ENCODE peak calls at places on chromosomes 11 and 22, in four cellular contexts. G, S, V and Z are unnamed samples.

GRCh38 chr11:126583101-126583500 is 227.6 kb downstream of the ST3GAL4 start:
- DNase-seq in G (no peak), S (no peak), V (no peak), Z (no peak)

GRCh38 chr11:119100246-119100959 is 1.2 kb downstream of the DPAGT1 start:
- DNase-seq in G (no peak), S (no peak), V (no peak), Z (no peak)

GRCh38 chr11:10975287-10975721 is 117.5 kb upstream of the ZBED5 start:
- DNase-seq in G (no peak), S (no peak), V (no peak), Z (no peak)

GRCh38 chr11:71999360-71999759 is 651 bp downstream of the IL18BP start:
- DNase-seq in G (no peak), S (no peak), V (no peak), Z (no peak)

GRCh38 chr22:42994917-42995562 is 19.9 kb downstream of the PACSIN2 start:
- DNase-seq in G (no peak), S (no peak), V (no peak), Z (no peak)

GRCh38 chr22:37103696-37104452 is 5.6 kb downstream of the TMPRSS6 start:
- DNase-seq in G (no peak), S (no peak), V (no peak), Z (no peak)

GRCh38 chr11:64866173-64866491 is 12.3 kb downstream of the EHD1 start:
- DNase-seq in G (no peak), S (no peak), V (no peak), Z (no peak)

GRCh38 chr11:58286249-58286648 is 18.2 kb upstream of the OR10W1 start:
- DNase-seq in G (no peak), S (no peak), V (no peak), Z (no peak)

GRCh38 chr11:396511-396947 is 2.5 kb downstream of the PKP3 start:
- DNase-seq in G (no peak), S (no peak), V (no peak), Z (no peak)

GRCh38 chr11:75514596-75514995 is 11.1 kb downstream of the GDPD5 start:
- DNase-seq in G (no peak), S (no peak), V (no peak), Z (no peak)

GRCh38 chr11:35682230-35683195 is 19.9 kb downstream of the TRIM44 start:
- DNase-seq in G (peak; percentile 51), S (no peak), V (peak; percentile 37), Z (no peak)

GRCh38 chr11:44983786-44984185 is 33.1 kb upstream of the TP53I11 start:
- DNase-seq in G (no peak), S (no peak), V (no peak), Z (no peak)

GRCh38 chr11:29616611-29617010 is 400.2 kb downstream of the KCNA4 start:
- DNase-seq in G (no peak), S (no peak), V (no peak), Z (no peak)

GRCh38 chr11:125287467-125288232 is 123.1 kb downstream of the PKNOX2 start:
- DNase-seq in G (no peak), S (no peak), V (no peak), Z (no peak)

GRCh38 chr11:76524919-76525318 is 80.1 kb downstream of the EMSY start:
- DNase-seq in G (no peak), S (no peak), V (no peak), Z (no peak)

GRCh38 chr11:74755395-74755995 is 6.8 kb downstream of the RNF169 start:
- DNase-seq in G (no peak), S (no peak), V (no peak), Z (no peak)

GRCh38 chr11:65613091-65613928 is 711 bp downstream of the MAP3K11 start:
- DNase-seq in G (no peak), S (no peak), V (peak; percentile 33), Z (no peak)

GRCh38 chr22:36052505-36052941 is 23.9 kb upstream of the RBFOX2 start:
- DNase-seq in G (no peak), S (no peak), V (no peak), Z (no peak)

GRCh38 chr11:31956310-31956709 is 134.6 kb upstream of the RCN1 start:
- DNase-seq in G (no peak), S (no peak), V (no peak), Z (no peak)

GRCh38 chr11:11407065-11407737 is 54.2 kb upstream of the CSNK2A3 start:
- DNase-seq in G (peak; percentile 65), S (no peak), V (no peak), Z (no peak)

GRCh38 chr11:116869610-116870009 is 32.2 kb upstream of the APOA1 start:
- DNase-seq in G (no peak), S (no peak), V (peak; percentile 24), Z (peak; percentile 19)

GRCh38 chr22:46738642-46738960 is 549 bp upstream of the CERK start:
- DNase-seq in G (no peak), S (no peak), V (no peak), Z (no peak)

GRCh38 chr11:96313163-96313562 is 29.8 kb downstream of the MAML2 start:
- DNase-seq in G (no peak), S (no peak), V (no peak), Z (no peak)

GRCh38 chr11:74620537-74620936 is 28.2 kb downstream of the POLD3 start:
- DNase-seq in G (no peak), S (no peak), V (no peak), Z (no peak)

GRCh38 chr11:118886681-118887111 is 3.0 kb downstream of the CXCR5 start:
- DNase-seq in G (no peak), S (no peak), V (no peak), Z (no peak)

GRCh38 chr11:65857500-65858353 is at the start of gene CFL1:
- DNase-seq in G (peak; percentile 98), S (peak; percentile 96), V (peak; percentile 96), Z (peak; percentile 96)

GRCh38 chr11:69637956-69638871 is 2.7 kb upstream of the CCND1 start:
- DNase-seq in G (peak; percentile 70), S (no peak), V (no peak), Z (no peak)

GRCh38 chr11:7605544-7605943 is 67.8 kb downstream of the CYB5R2 start:
- DNase-seq in G (no peak), S (no peak), V (no peak), Z (no peak)

GRCh38 chr11:128705124-128705920 is 11.4 kb downstream of the FLI1 start:
- DNase-seq in G (no peak), S (no peak), V (no peak), Z (no peak)

GRCh38 chr22:30459206-30460052 is 12.4 kb downstream of the SEC14L3 start:
- DNase-seq in G (no peak), S (no peak), V (no peak), Z (no peak)

GRCh38 chr11:40294343-40294723 is 1165.1 kb downstream of the LRRC4C start:
- DNase-seq in G (no peak), S (no peak), V (no peak), Z (no peak)

GRCh38 chr11:77424639-77425038 is 49.3 kb downstream of the PAK1 start:
- DNase-seq in G (no peak), S (no peak), V (no peak), Z (no peak)

GRCh38 chr11:124174001-124174400 is 9.1 kb upstream of the OR10D3 start:
- DNase-seq in G (no peak), S (no peak), V (no peak), Z (peak; percentile 51)

GRCh38 chr22:46040471-46041465 is 63.8 kb upstream of the WNT7B start:
- DNase-seq in G (no peak), S (no peak), V (no peak), Z (no peak)

GRCh38 chr11:61486779-61487178 is 21.8 kb upstream of the LRRC10B start:
- DNase-seq in G (no peak), S (no peak), V (no peak), Z (no peak)